ENCODE peak calls at places on chromosomes 6 and 20, in nine cellular contexts. One of them, this sample, is unnamed.

GRCh38 chr6:37182736-37183590 is 13.0 kb downstream of the PIM1 start:
- DNase-seq in SHP77: no peak
- DNase-seq in germinal center: peak; percentile 57
- DNase-seq in prostate gland: no peak
- DNase-seq in colonic mucosa: no peak
- DNase-seq in H54: no peak
- DNase-seq in MM.1S: peak; percentile 65
- DNase-seq in AG09309: no peak
- DNase-seq in CD8-positive, alpha-beta memory T cell: peak; percentile 76
- DNase-seq in this sample: peak; percentile 61

GRCh38 chr6:146598785-146599405 is at the start of gene ADGB:
- DNase-seq in SHP77: peak; percentile 4
- DNase-seq in germinal center: no peak
- DNase-seq in prostate gland: no peak
- DNase-seq in colonic mucosa: peak; percentile 83
- DNase-seq in H54: no peak
- DNase-seq in MM.1S: peak; percentile 40
- DNase-seq in AG09309: no peak
- DNase-seq in CD8-positive, alpha-beta memory T cell: no peak
- DNase-seq in this sample: no peak

GRCh38 chr6:39425346-39426056 is 103.0 kb upstream of the KCNK16 start:
- DNase-seq in SHP77: no peak
- DNase-seq in germinal center: no peak
- DNase-seq in prostate gland: no peak
- DNase-seq in colonic mucosa: no peak
- DNase-seq in H54: peak; percentile 45
- DNase-seq in MM.1S: no peak
- DNase-seq in AG09309: no peak
- DNase-seq in CD8-positive, alpha-beta memory T cell: no peak
- DNase-seq in this sample: no peak

GRCh38 chr6:21091411-21091810 is 502.1 kb upstream of the SOX4 start:
- DNase-seq in SHP77: no peak
- DNase-seq in germinal center: no peak
- DNase-seq in prostate gland: no peak
- DNase-seq in colonic mucosa: no peak
- DNase-seq in H54: no peak
- DNase-seq in MM.1S: no peak
- DNase-seq in AG09309: no peak
- DNase-seq in CD8-positive, alpha-beta memory T cell: no peak
- DNase-seq in this sample: no peak

GRCh38 chr6:136251394-136251793 is 1.3 kb upstream of the MTFR2 start:
- DNase-seq in SHP77: no peak
- DNase-seq in germinal center: no peak
- DNase-seq in prostate gland: no peak
- DNase-seq in colonic mucosa: no peak
- DNase-seq in H54: no peak
- DNase-seq in MM.1S: no peak
- DNase-seq in AG09309: no peak
- DNase-seq in CD8-positive, alpha-beta memory T cell: no peak
- DNase-seq in this sample: no peak

GRCh38 chr20:50804453-50805348 is 9.8 kb downstream of the BCAS4 start:
- DNase-seq in SHP77: no peak
- DNase-seq in germinal center: peak; percentile 61
- DNase-seq in prostate gland: no peak
- DNase-seq in colonic mucosa: no peak
- DNase-seq in H54: no peak
- DNase-seq in MM.1S: no peak
- DNase-seq in AG09309: no peak
- DNase-seq in CD8-positive, alpha-beta memory T cell: peak; percentile 37
- DNase-seq in this sample: no peak

GRCh38 chr6:37631295-37631694 is 66.4 kb downstream of the MDGA1 start:
- DNase-seq in SHP77: no peak
- DNase-seq in germinal center: peak; percentile 72
- DNase-seq in prostate gland: no peak
- DNase-seq in colonic mucosa: no peak
- DNase-seq in H54: no peak
- DNase-seq in MM.1S: no peak
- DNase-seq in AG09309: no peak
- DNase-seq in CD8-positive, alpha-beta memory T cell: no peak
- DNase-seq in this sample: no peak

GRCh38 chr6:132005177-132005576 is 54.0 kb upstream of the CCN2 start:
- DNase-seq in SHP77: no peak
- DNase-seq in germinal center: no peak
- DNase-seq in prostate gland: no peak
- DNase-seq in colonic mucosa: no peak
- DNase-seq in H54: no peak
- DNase-seq in MM.1S: no peak
- DNase-seq in AG09309: no peak
- DNase-seq in CD8-positive, alpha-beta memory T cell: no peak
- DNase-seq in this sample: no peak

GRCh38 chr20:44576297-44576696 is 6.1 kb upstream of the PKIG start:
- DNase-seq in SHP77: no peak
- DNase-seq in germinal center: peak; percentile 54
- DNase-seq in prostate gland: no peak
- DNase-seq in colonic mucosa: no peak
- DNase-seq in H54: no peak
- DNase-seq in MM.1S: no peak
- DNase-seq in AG09309: no peak
- DNase-seq in CD8-positive, alpha-beta memory T cell: no peak
- DNase-seq in this sample: no peak

GRCh38 chr20:881051-881820 is 34.9 kb downstream of the ANGPT4 start:
- DNase-seq in SHP77: no peak
- DNase-seq in germinal center: no peak
- DNase-seq in prostate gland: no peak
- DNase-seq in colonic mucosa: no peak
- DNase-seq in H54: peak; percentile 91
- DNase-seq in MM.1S: no peak
- DNase-seq in AG09309: peak; percentile 8
- DNase-seq in CD8-positive, alpha-beta memory T cell: no peak
- DNase-seq in this sample: no peak

GRCh38 chr6:30963641-30964040 is 19.9 kb upstream of the MUC21 start:
- DNase-seq in SHP77: no peak
- DNase-seq in germinal center: no peak
- DNase-seq in prostate gland: no peak
- DNase-seq in colonic mucosa: no peak
- DNase-seq in H54: peak; percentile 56
- DNase-seq in MM.1S: no peak
- DNase-seq in AG09309: no peak
- DNase-seq in CD8-positive, alpha-beta memory T cell: no peak
- DNase-seq in this sample: no peak

GRCh38 chr6:44234101-44235090 is 11.0 kb downstream of the SLC29A1 start:
- DNase-seq in SHP77: peak; percentile 42
- DNase-seq in germinal center: peak; percentile 53
- DNase-seq in prostate gland: peak; percentile 63
- DNase-seq in colonic mucosa: peak; percentile 61
- DNase-seq in H54: peak; percentile 87
- DNase-seq in MM.1S: no peak
- DNase-seq in AG09309: no peak
- DNase-seq in CD8-positive, alpha-beta memory T cell: no peak
- DNase-seq in this sample: no peak

GRCh38 chr6:147058786-147059434 is 145.3 kb upstream of the STXBP5 start:
- DNase-seq in SHP77: no peak
- DNase-seq in germinal center: no peak
- DNase-seq in prostate gland: no peak
- DNase-seq in colonic mucosa: no peak
- DNase-seq in H54: no peak
- DNase-seq in MM.1S: no peak
- DNase-seq in AG09309: no peak
- DNase-seq in CD8-positive, alpha-beta memory T cell: no peak
- DNase-seq in this sample: no peak

GRCh38 chr6:158687507-158687906 is 37.7 kb downstream of the SYTL3 start:
- DNase-seq in SHP77: no peak
- DNase-seq in germinal center: no peak
- DNase-seq in prostate gland: no peak
- DNase-seq in colonic mucosa: no peak
- DNase-seq in H54: no peak
- DNase-seq in MM.1S: no peak
- DNase-seq in AG09309: no peak
- DNase-seq in CD8-positive, alpha-beta memory T cell: no peak
- DNase-seq in this sample: no peak

GRCh38 chr20:1619861-1620444 is at the start of gene SIRPB1:
- DNase-seq in SHP77: no peak
- DNase-seq in germinal center: peak; percentile 32
- DNase-seq in prostate gland: no peak
- DNase-seq in colonic mucosa: no peak
- DNase-seq in H54: no peak
- DNase-seq in MM.1S: no peak
- DNase-seq in AG09309: no peak
- DNase-seq in CD8-positive, alpha-beta memory T cell: no peak
- DNase-seq in this sample: no peak

GRCh38 chr6:99501762-99502161 is 13.5 kb downstream of the USP45 start:
- DNase-seq in SHP77: no peak
- DNase-seq in germinal center: no peak
- DNase-seq in prostate gland: no peak
- DNase-seq in colonic mucosa: no peak
- DNase-seq in H54: no peak
- DNase-seq in MM.1S: no peak
- DNase-seq in AG09309: no peak
- DNase-seq in CD8-positive, alpha-beta memory T cell: no peak
- DNase-seq in this sample: no peak

GRCh38 chr6:154223296-154223695 is 133.3 kb downstream of the IPCEF1 start:
- DNase-seq in SHP77: no peak
- DNase-seq in germinal center: no peak
- DNase-seq in prostate gland: no peak
- DNase-seq in colonic mucosa: no peak
- DNase-seq in H54: no peak
- DNase-seq in MM.1S: no peak
- DNase-seq in AG09309: no peak
- DNase-seq in CD8-positive, alpha-beta memory T cell: no peak
- DNase-seq in this sample: no peak